ENCODE peak calls at places on chromosomes 3 and 15, in six cellular contexts. One of them, this sample, is unnamed.
A peak's percentile ranks its signal among the peaks of the same experiment; 100 is the strongest.

GRCh38 chr3:190064112-190064511 is 56.6 kb downstream of the P3H2 start:
- DNase-seq in PC-3: peak; percentile 96
- DNase-seq in colonic mucosa: no peak
- DNase-seq in cardiac muscle cell: no peak
- DNase-seq in hepatocyte: peak; percentile 45
- DNase-seq in A673: peak; percentile 83
- DNase-seq in this sample: no peak

GRCh38 chr3:45761831-45762230 is 34.5 kb downstream of the SLC6A20 start:
- DNase-seq in PC-3: no peak
- DNase-seq in colonic mucosa: no peak
- DNase-seq in cardiac muscle cell: no peak
- DNase-seq in hepatocyte: no peak
- DNase-seq in A673: no peak
- DNase-seq in this sample: no peak

GRCh38 chr15:71133734-71134464 is 18.6 kb downstream of the THSD4 start:
- DNase-seq in PC-3: no peak
- DNase-seq in colonic mucosa: no peak
- DNase-seq in cardiac muscle cell: peak; percentile 39
- DNase-seq in hepatocyte: no peak
- DNase-seq in A673: no peak
- DNase-seq in this sample: no peak

GRCh38 chr3:38003371-38003816 is 12.8 kb downstream of the VILL start:
- DNase-seq in PC-3: peak; percentile 52
- DNase-seq in colonic mucosa: peak; percentile 78
- DNase-seq in cardiac muscle cell: peak; percentile 76
- DNase-seq in hepatocyte: peak; percentile 80
- DNase-seq in A673: peak; percentile 53
- DNase-seq in this sample: no peak

GRCh38 chr15:66854012-66854965 is 152.3 kb downstream of the SMAD6 start:
- DNase-seq in PC-3: no peak
- DNase-seq in colonic mucosa: peak; percentile 18
- DNase-seq in cardiac muscle cell: no peak
- DNase-seq in hepatocyte: no peak
- DNase-seq in A673: no peak
- DNase-seq in this sample: no peak

GRCh38 chr3:10496121-10496863 is 9.1 kb downstream of the ATP2B2 start:
- DNase-seq in PC-3: no peak
- DNase-seq in colonic mucosa: no peak
- DNase-seq in cardiac muscle cell: no peak
- DNase-seq in hepatocyte: no peak
- DNase-seq in A673: no peak
- DNase-seq in this sample: no peak

GRCh38 chr3:78277793-78278192 is 1237.9 kb downstream of the ROBO2 start:
- DNase-seq in PC-3: no peak
- DNase-seq in colonic mucosa: no peak
- DNase-seq in cardiac muscle cell: no peak
- DNase-seq in hepatocyte: no peak
- DNase-seq in A673: no peak
- DNase-seq in this sample: no peak

GRCh38 chr3:140911822-140912221 is 29.8 kb upstream of the SLC25A36 start:
- DNase-seq in PC-3: no peak
- DNase-seq in colonic mucosa: no peak
- DNase-seq in cardiac muscle cell: no peak
- DNase-seq in hepatocyte: peak; percentile 21
- DNase-seq in A673: peak; percentile 10
- DNase-seq in this sample: no peak

GRCh38 chr3:13123765-13124164 is 50.5 kb upstream of the IQSEC1 start:
- DNase-seq in PC-3: no peak
- DNase-seq in colonic mucosa: no peak
- DNase-seq in cardiac muscle cell: no peak
- DNase-seq in hepatocyte: no peak
- DNase-seq in A673: no peak
- DNase-seq in this sample: no peak

GRCh38 chr15:93217343-93217742 is 128.3 kb upstream of the RGMA start:
- DNase-seq in PC-3: no peak
- DNase-seq in colonic mucosa: no peak
- DNase-seq in cardiac muscle cell: no peak
- DNase-seq in hepatocyte: no peak
- DNase-seq in A673: no peak
- DNase-seq in this sample: no peak

GRCh38 chr3:178022599-178022998 is 513.6 kb upstream of the KCNMB2 start:
- DNase-seq in PC-3: no peak
- DNase-seq in colonic mucosa: no peak
- DNase-seq in cardiac muscle cell: no peak
- DNase-seq in hepatocyte: no peak
- DNase-seq in A673: no peak
- DNase-seq in this sample: no peak

GRCh38 chr3:170307998-170308398 is 49.5 kb upstream of the SKIL start:
- DNase-seq in PC-3: peak; percentile 92
- DNase-seq in colonic mucosa: no peak
- DNase-seq in cardiac muscle cell: no peak
- DNase-seq in hepatocyte: peak; percentile 62
- DNase-seq in A673: no peak
- DNase-seq in this sample: no peak

GRCh38 chr3:125072310-125072709 is 16.5 kb upstream of the HEG1 start:
- DNase-seq in PC-3: no peak
- DNase-seq in colonic mucosa: no peak
- DNase-seq in cardiac muscle cell: no peak
- DNase-seq in hepatocyte: no peak
- DNase-seq in A673: no peak
- DNase-seq in this sample: no peak

GRCh38 chr3:130661116-130661515 is 85.5 kb downstream of the PIK3R4 start:
- DNase-seq in PC-3: no peak
- DNase-seq in colonic mucosa: no peak
- DNase-seq in cardiac muscle cell: no peak
- DNase-seq in hepatocyte: no peak
- DNase-seq in A673: no peak
- DNase-seq in this sample: no peak

GRCh38 chr3:184110316-184110725 is 13.5 kb downstream of the HTR3E start:
- DNase-seq in PC-3: peak; percentile 89
- DNase-seq in colonic mucosa: no peak
- DNase-seq in cardiac muscle cell: no peak
- DNase-seq in hepatocyte: no peak
- DNase-seq in A673: no peak
- DNase-seq in this sample: no peak

GRCh38 chr15:22880981-22881738 is 42.7 kb downstream of the NIPA2 start:
- DNase-seq in PC-3: no peak
- DNase-seq in colonic mucosa: no peak
- DNase-seq in cardiac muscle cell: no peak
- DNase-seq in hepatocyte: no peak
- DNase-seq in A673: no peak
- DNase-seq in this sample: no peak

GRCh38 chr15:28913171-28913765 is 27.5 kb downstream of the APBA2 start:
- DNase-seq in PC-3: no peak
- DNase-seq in colonic mucosa: no peak
- DNase-seq in cardiac muscle cell: no peak
- DNase-seq in hepatocyte: no peak
- DNase-seq in A673: no peak
- DNase-seq in this sample: no peak

GRCh38 chr3:72698154-72698917 is 149.9 kb downstream of the SHQ1 start:
- DNase-seq in PC-3: no peak
- DNase-seq in colonic mucosa: no peak
- DNase-seq in cardiac muscle cell: no peak
- DNase-seq in hepatocyte: no peak
- DNase-seq in A673: peak; percentile 70
- DNase-seq in this sample: no peak

GRCh38 chr3:113084777-113085176 is 94.0 kb downstream of the GTPBP8 start:
- DNase-seq in PC-3: peak; percentile 47
- DNase-seq in colonic mucosa: no peak
- DNase-seq in cardiac muscle cell: no peak
- DNase-seq in hepatocyte: no peak
- DNase-seq in A673: peak; percentile 7
- DNase-seq in this sample: no peak

GRCh38 chr15:60585743-60586708 is 107.1 kb upstream of the ICE2 start:
- DNase-seq in PC-3: peak; percentile 74
- DNase-seq in colonic mucosa: peak; percentile 72
- DNase-seq in cardiac muscle cell: peak; percentile 83
- DNase-seq in hepatocyte: peak; percentile 88
- DNase-seq in A673: peak; percentile 74
- DNase-seq in this sample: no peak

GRCh38 chr15:81270188-81270587 is 53.8 kb downstream of the STARD5 start:
- DNase-seq in PC-3: no peak
- DNase-seq in colonic mucosa: no peak
- DNase-seq in cardiac muscle cell: no peak
- DNase-seq in hepatocyte: no peak
- DNase-seq in A673: no peak
- DNase-seq in this sample: no peak

GRCh38 chr3:12458901-12459300 is 25.4 kb upstream of the TSEN2 start:
- DNase-seq in PC-3: no peak
- DNase-seq in colonic mucosa: no peak
- DNase-seq in cardiac muscle cell: no peak
- DNase-seq in hepatocyte: no peak
- DNase-seq in A673: no peak
- DNase-seq in this sample: no peak

GRCh38 chr3:8371085-8371551 is 130.5 kb upstream of the LMCD1 start:
- DNase-seq in PC-3: peak; percentile 51
- DNase-seq in colonic mucosa: no peak
- DNase-seq in cardiac muscle cell: no peak
- DNase-seq in hepatocyte: peak; percentile 10
- DNase-seq in A673: peak; percentile 81
- DNase-seq in this sample: no peak

GRCh38 chr3:71541313-71541712 is 42.2 kb downstream of the FOXP1 start:
- DNase-seq in PC-3: no peak
- DNase-seq in colonic mucosa: no peak
- DNase-seq in cardiac muscle cell: no peak
- DNase-seq in hepatocyte: no peak
- DNase-seq in A673: peak; percentile 1
- DNase-seq in this sample: no peak

GRCh38 chr15:58348095-58348812 is 83.5 kb upstream of the LIPC start:
- DNase-seq in PC-3: peak; percentile 8
- DNase-seq in colonic mucosa: no peak
- DNase-seq in cardiac muscle cell: no peak
- DNase-seq in hepatocyte: no peak
- DNase-seq in A673: no peak
- DNase-seq in this sample: no peak

GRCh38 chr15:74265046-74265639 is 29.0 kb downstream of the CCDC33 start:
- DNase-seq in PC-3: peak; percentile 26
- DNase-seq in colonic mucosa: no peak
- DNase-seq in cardiac muscle cell: peak; percentile 93
- DNase-seq in hepatocyte: peak; percentile 79
- DNase-seq in A673: peak; percentile 48
- DNase-seq in this sample: peak; percentile 54

GRCh38 chr3:9314796-9315195 is 48.1 kb upstream of the THUMPD3 start:
- DNase-seq in PC-3: no peak
- DNase-seq in colonic mucosa: no peak
- DNase-seq in cardiac muscle cell: no peak
- DNase-seq in hepatocyte: no peak
- DNase-seq in A673: no peak
- DNase-seq in this sample: no peak

GRCh38 chr3:19662516-19662915 is 271.5 kb downstream of the EFHB start:
- DNase-seq in PC-3: no peak
- DNase-seq in colonic mucosa: no peak
- DNase-seq in cardiac muscle cell: no peak
- DNase-seq in hepatocyte: no peak
- DNase-seq in A673: no peak
- DNase-seq in this sample: no peak

GRCh38 chr3:22886394-22886793 is 316.7 kb upstream of the UBE2E2 start:
- DNase-seq in PC-3: no peak
- DNase-seq in colonic mucosa: no peak
- DNase-seq in cardiac muscle cell: no peak
- DNase-seq in hepatocyte: no peak
- DNase-seq in A673: no peak
- DNase-seq in this sample: no peak

GRCh38 chr3:101676219-101676764 is 640 bp downstream of the ZBTB11 start:
- DNase-seq in PC-3: peak; percentile 98
- DNase-seq in colonic mucosa: peak; percentile 95
- DNase-seq in cardiac muscle cell: peak; percentile 97
- DNase-seq in hepatocyte: peak; percentile 98
- DNase-seq in A673: peak; percentile 98
- DNase-seq in this sample: peak; percentile 72

GRCh38 chr3:151169700-151170224 is 33.3 kb downstream of the GPR171 start:
- DNase-seq in PC-3: no peak
- DNase-seq in colonic mucosa: no peak
- DNase-seq in cardiac muscle cell: no peak
- DNase-seq in hepatocyte: no peak
- DNase-seq in A673: no peak
- DNase-seq in this sample: no peak

GRCh38 chr3:51934991-51935885 is 6.5 kb downstream of the RRP9 start:
- DNase-seq in PC-3: no peak
- DNase-seq in colonic mucosa: no peak
- DNase-seq in cardiac muscle cell: no peak
- DNase-seq in hepatocyte: no peak
- DNase-seq in A673: no peak
- DNase-seq in this sample: no peak
- H3K36me3 ChIP-seq in PC-3: peaks cover 63% of the 10 kb centered on the region
- H3K36me3 ChIP-seq in colonic mucosa: no peaks in the 10 kb centered on the region
- H3K36me3 ChIP-seq in cardiac muscle cell: peaks cover 25% of the 10 kb centered on the region
- H3K36me3 ChIP-seq in hepatocyte: no peaks in the 10 kb centered on the region
- H3K36me3 ChIP-seq in A673: no peaks in the 10 kb centered on the region
- H3K36me3 ChIP-seq in this sample: peaks cover 40% of the 10 kb centered on the region

GRCh38 chr3:26825454-26825853 is 202.9 kb downstream of the LRRC3B start:
- DNase-seq in PC-3: no peak
- DNase-seq in colonic mucosa: no peak
- DNase-seq in cardiac muscle cell: no peak
- DNase-seq in hepatocyte: no peak
- DNase-seq in A673: no peak
- DNase-seq in this sample: no peak
- H3K9me3 ChIP-seq in PC-3: peaks cover 31% of the 10 kb centered on the region
- H3K9me3 ChIP-seq in colonic mucosa: no peaks in the 10 kb centered on the region
- H3K9me3 ChIP-seq in cardiac muscle cell: no peaks in the 10 kb centered on the region
- H3K9me3 ChIP-seq in hepatocyte: peaks cover 10% of the 10 kb centered on the region
- H3K9me3 ChIP-seq in A673: peaks cover 27% of the 10 kb centered on the region
- H3K9me3 ChIP-seq in this sample: no peaks in the 10 kb centered on the region

DNA sequence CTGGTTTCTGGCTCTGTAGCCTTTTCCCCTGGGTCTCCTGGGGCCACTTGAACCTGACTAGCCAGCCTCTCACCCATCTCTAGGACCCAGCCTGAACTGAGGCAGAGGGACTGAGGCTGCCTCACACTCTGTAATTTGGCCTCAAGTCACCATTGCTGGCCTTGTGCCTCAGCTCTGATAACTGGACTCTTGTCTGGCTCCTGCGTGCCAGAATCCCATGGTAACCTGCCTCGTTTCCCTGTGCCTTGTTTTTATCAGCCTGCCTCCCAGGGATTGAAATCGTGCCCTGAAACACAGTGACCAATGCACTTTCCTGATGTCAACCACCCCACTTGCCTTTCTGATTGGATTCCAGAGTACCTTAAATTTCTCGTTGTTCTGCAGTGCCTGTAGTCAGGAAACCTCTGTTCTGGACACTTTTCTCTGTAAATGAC is 27.9 kb downstream of the CRTC3 start:
- DNase-seq in PC-3: no peak
- DNase-seq in colonic mucosa: peak; percentile 46
- DNase-seq in cardiac muscle cell: peak; percentile 42
- DNase-seq in hepatocyte: peak; percentile 41
- DNase-seq in A673: no peak
- DNase-seq in this sample: no peak
- H3K4me1 ChIP-seq in PC-3: no peaks in the 10 kb centered on the region
- H3K4me1 ChIP-seq in colonic mucosa: peaks cover 12% of the 10 kb centered on the region
- H3K4me1 ChIP-seq in cardiac muscle cell: peaks cover 48% of the 10 kb centered on the region
- H3K4me1 ChIP-seq in hepatocyte: peaks cover 62% of the 10 kb centered on the region
- H3K4me1 ChIP-seq in A673: peaks cover 51% of the 10 kb centered on the region
- H3K4me1 ChIP-seq in this sample: no peaks in the 10 kb centered on the region

DNA sequence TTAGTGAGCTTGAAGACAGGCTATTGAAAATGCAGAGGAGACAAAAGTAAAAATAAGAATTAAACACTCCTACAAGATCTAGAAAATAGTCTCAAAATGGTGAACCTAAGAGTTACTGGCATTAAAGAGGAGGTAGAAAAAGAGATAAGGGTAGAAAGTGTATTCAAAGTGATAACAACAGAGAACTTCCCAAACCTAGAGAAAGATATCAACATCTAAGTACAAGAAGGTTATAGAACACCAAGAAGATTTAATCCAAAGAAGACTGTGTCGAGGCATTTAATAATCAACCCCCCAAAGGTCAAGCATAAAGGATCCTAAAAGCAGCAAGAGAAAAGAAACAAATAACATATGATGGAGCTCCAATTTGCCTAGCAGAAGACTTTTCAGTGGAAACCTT is 23.3 kb downstream of the PDCD10 start:
- DNase-seq in PC-3: no peak
- DNase-seq in colonic mucosa: no peak
- DNase-seq in cardiac muscle cell: no peak
- DNase-seq in hepatocyte: no peak
- DNase-seq in A673: no peak
- DNase-seq in this sample: no peak
- H3K36me3 ChIP-seq in PC-3: peaks cover 16% of the 10 kb centered on the region
- H3K36me3 ChIP-seq in colonic mucosa: no peaks in the 10 kb centered on the region
- H3K36me3 ChIP-seq in cardiac muscle cell: no peaks in the 10 kb centered on the region
- H3K36me3 ChIP-seq in hepatocyte: no peaks in the 10 kb centered on the region
- H3K36me3 ChIP-seq in A673: no peaks in the 10 kb centered on the region
- H3K36me3 ChIP-seq in this sample: peaks cover 3% of the 10 kb centered on the region